ENCODE peak calls at places on chromosomes 12 and 14, in six cellular contexts. W, V, A, P, E and D are unnamed samples.
A peak's percentile ranks its signal among the peaks of the same experiment; 100 is the strongest.

GRCh38 chr12:32309811-32310755 is 89.3 kb upstream of the FGD4 start:
- DNase-seq in W (no peak), V (no peak), A (peak; percentile 12), P (no peak), E (no peak), D (peak; percentile 67)

GRCh38 chr14:29553427-29553826 is 374.2 kb downstream of the PRKD1 start:
- DNase-seq in W (no peak), V (no peak), A (no peak), P (no peak), E (no peak), D (no peak)

GRCh38 chr12:50641566-50641965 is 122.3 kb upstream of the ATF1 start:
- DNase-seq in W (no peak), V (no peak), A (peak; percentile 71), P (no peak), E (no peak), D (no peak)

GRCh38 chr12:106840217-106840616 is 65.7 kb downstream of the RIC8B start:
- DNase-seq in W (no peak), V (peak; percentile 16), A (peak; percentile 80), P (no peak), E (peak; percentile 19), D (peak; percentile 62)

GRCh38 chr12:95694148-95694547 is 96.4 kb downstream of the NTN4 start:
- DNase-seq in W (no peak), V (no peak), A (no peak), P (no peak), E (no peak), D (no peak)

GRCh38 chr12:49810159-49810459 is 18.1 kb downstream of the NCKAP5L start:
- DNase-seq in W (no peak), V (no peak), A (no peak), P (no peak), E (no peak), D (no peak)

GRCh38 chr14:101726295-101726953 is 35.1 kb upstream of the PPP2R5C start:
- DNase-seq in W (no peak), V (no peak), A (no peak), P (no peak), E (no peak), D (no peak)

GRCh38 chr12:108823804-108824203 is 33.6 kb downstream of the SSH1 start:
- DNase-seq in W (no peak), V (no peak), A (peak; percentile 66), P (no peak), E (no peak), D (no peak)

GRCh38 chr12:71958993-71959588 is 20.4 kb downstream of the TPH2 start:
- DNase-seq in W (no peak), V (no peak), A (no peak), P (no peak), E (no peak), D (no peak)
- H3K4me3 ChIP-seq in W (no peak overlapping the region), V (no peak overlapping the region), A (no peak overlapping the region), P (no peak overlapping the region), E (no peak overlapping the region), D (no peak overlapping the region)

DNA sequence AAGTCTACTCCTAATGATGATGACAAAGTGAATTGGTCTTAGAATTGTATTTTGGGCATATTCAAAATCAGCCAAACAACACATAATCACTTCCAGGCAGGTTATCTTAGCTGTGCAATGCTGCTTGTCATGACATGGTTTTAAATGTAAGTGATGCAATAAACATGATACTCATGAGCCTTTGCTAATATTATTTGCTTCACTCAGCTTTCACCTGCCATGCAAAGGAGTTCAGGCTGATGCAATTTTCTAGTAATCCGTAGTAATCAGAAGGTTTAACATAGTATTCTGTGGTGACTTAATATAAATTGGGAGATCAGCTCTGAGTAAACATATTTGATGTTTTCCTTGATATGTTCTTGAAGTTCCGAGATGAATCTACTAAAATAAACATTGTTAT is 29.1 kb downstream of the TMEM260 start:
- DNase-seq in W (no peak), V (no peak), A (no peak), P (no peak), E (no peak), D (no peak)
- H3K36me3 ChIP-seq in W (no peaks in the 10 kb centered on the region), V (no peaks in the 10 kb centered on the region), A (peaks cover 13% of the 10 kb centered on the region), P (peaks cover 8% of the 10 kb centered on the region), E (peaks cover 13% of the 10 kb centered on the region), D (no peaks in the 10 kb centered on the region)

DNA sequence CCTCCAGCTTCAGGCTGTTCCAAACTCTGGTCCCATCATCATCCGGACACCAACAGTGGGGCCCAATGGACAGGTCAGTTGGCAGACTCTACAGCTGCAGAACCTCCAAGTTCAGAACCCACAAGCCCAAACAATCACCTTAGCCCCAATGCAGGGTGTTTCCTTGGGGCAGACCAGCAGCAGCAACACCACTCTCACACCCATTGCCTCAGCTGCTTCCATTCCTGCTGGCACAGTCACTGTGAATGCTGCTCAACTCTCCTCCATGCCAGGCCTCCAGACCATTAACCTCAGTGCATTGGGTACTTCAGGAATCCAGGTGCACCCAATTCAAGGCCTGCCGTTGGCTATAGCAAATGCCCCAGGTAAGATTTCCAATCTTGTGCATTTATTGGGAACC is 3.3 kb downstream of the SP1 start:
- DNase-seq in W (no peak), V (no peak), A (no peak), P (no peak), E (no peak), D (no peak)
- H3K4me3 ChIP-seq in W (peak overlapping the region; percentile 14), V (peak overlapping the region; percentile 1), A (peak overlapping the region; percentile 13), P (peak overlapping the region; percentile 6), E (peak overlapping the region; percentile 70), D (peak overlapping the region; percentile 3)

GRCh38 chr12:4277856-4278581 is 4.5 kb downstream of the CCND2 start:
- DNase-seq in W (no peak), V (no peak), A (no peak), P (no peak), E (no peak), D (no peak)
- H3K36me3 ChIP-seq in W (no peaks in the 10 kb centered on the region), V (no peaks in the 10 kb centered on the region), A (peaks cover 71% of the 10 kb centered on the region), P (peaks cover 3% of the 10 kb centered on the region), E (no peaks in the 10 kb centered on the region), D (no peaks in the 10 kb centered on the region)

GRCh38 chr12:86264451-86265328 is 8.5 kb upstream of the MGAT4C start:
- DNase-seq in W (peak; percentile 0), V (no peak), A (no peak), P (peak; percentile 57), E (peak; percentile 78), D (no peak)
- H3K4me3 ChIP-seq in W (no peak overlapping the region), V (no peak overlapping the region), A (no peak overlapping the region), P (no peak overlapping the region), E (peak overlapping the region; percentile 84), D (peak overlapping the region; percentile 53)

GRCh38 chr14:94045101-94045500 is 19.0 kb downstream of the OTUB2 start:
- DNase-seq in W (no peak), V (peak; percentile 5), A (no peak), P (no peak), E (no peak), D (no peak)
- H3K36me3 ChIP-seq in W (peaks cover 7% of the 10 kb centered on the region), V (no peaks in the 10 kb centered on the region), A (peaks cover 47% of the 10 kb centered on the region), P (peaks cover 12% of the 10 kb centered on the region), E (no peaks in the 10 kb centered on the region), D (peaks cover 1% of the 10 kb centered on the region)

DNA sequence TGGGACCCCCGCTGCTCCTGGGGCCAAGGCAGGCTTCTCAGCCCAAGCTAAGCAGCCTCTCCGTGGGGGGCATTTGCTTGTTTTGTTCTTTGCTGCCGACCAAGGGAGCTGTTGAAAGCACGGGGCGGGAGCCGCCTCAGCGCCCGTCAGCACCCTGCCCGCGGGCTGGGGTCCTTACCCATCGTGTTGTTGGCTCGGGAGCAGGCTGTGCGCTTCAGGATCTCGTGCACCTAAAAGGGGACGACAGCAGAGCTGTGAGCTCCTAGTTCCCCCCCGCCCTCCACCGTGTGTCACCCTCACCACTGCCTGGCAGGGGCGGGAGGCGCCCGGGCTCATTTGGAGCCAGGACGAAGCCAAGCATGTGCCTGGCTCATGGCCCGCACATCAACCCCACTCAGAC is 117.5 kb downstream of the ANO2 start:
- DNase-seq in W (no peak), V (no peak), A (no peak), P (no peak), E (no peak), D (no peak)
- H3K4me3 ChIP-seq in W (no peak overlapping the region), V (no peak overlapping the region), A (no peak overlapping the region), P (no peak overlapping the region), E (no peak overlapping the region), D (no peak overlapping the region)

GRCh38 chr12:120361506-120362208 is 7.3 kb downstream of the MSI1 start:
- DNase-seq in W (no peak), V (peak; percentile 62), A (peak; percentile 87), P (no peak), E (no peak), D (peak; percentile 12)
- H3K36me3 ChIP-seq in W (no peaks in the 10 kb centered on the region), V (no peaks in the 10 kb centered on the region), A (no peaks in the 10 kb centered on the region), P (no peaks in the 10 kb centered on the region), E (no peaks in the 10 kb centered on the region), D (no peaks in the 10 kb centered on the region)